ENCODE peak calls at places on chromosomes 11 and 22, in ten cellular contexts. A is fibroblast of lung; D is mammary epithelial cell; G is CD8-positive, alpha-beta memory T cell; W is cardiac fibroblast; R is AG09309; N is MG63; O is tibial artery; Q is uterus; V is MM.1S. B is an unnamed sample.

GRCh38 chr11:19602406-19602805 is 110.2 kb upstream of the NAV2 start:
- DNase-seq in A (no peak), D (no peak), G (no peak), W (no peak), R (no peak), N (no peak), O (no peak), Q (no peak), V (no peak), B (no peak)

GRCh38 chr11:61923166-61924015 is 6.0 kb upstream of the RAB3IL1 start:
- DNase-seq in A (peak), D (no peak), G (no peak), W (peak), R (no peak), N (peak), O (peak), Q (peak), V (peak), B (peak)

GRCh38 chr22:31346733-31347250 is 646 bp upstream of the PATZ1 start:
- DNase-seq in A (peak), D (peak), G (peak), W (peak), R (no peak), N (no peak), O (peak), Q (peak), V (no peak), B (no peak)

GRCh38 chr22:24459911-24460310 is 32.5 kb downstream of the ADORA2A start:
- DNase-seq in A (no peak), D (no peak), G (no peak), W (no peak), R (no peak), N (no peak), O (no peak), Q (no peak), V (no peak), B (no peak)

GRCh38 chr11:23280088-23280487 is 419.8 kb upstream of the CCDC179 start:
- DNase-seq in A (peak), D (no peak), G (no peak), W (no peak), R (no peak), N (no peak), O (no peak), Q (no peak), V (no peak), B (no peak)

GRCh38 chr11:61699737-61700160 is 19.6 kb downstream of the DAGLA start:
- DNase-seq in A (no peak), D (no peak), G (no peak), W (no peak), R (no peak), N (peak), O (no peak), Q (no peak), V (no peak), B (no peak)

GRCh38 chr11:70662691-70663098 is 264.4 kb downstream of the CTTN start:
- DNase-seq in A (no peak), D (no peak), G (no peak), W (no peak), R (no peak), N (no peak), O (no peak), Q (no peak), V (no peak), B (no peak)

GRCh38 chr11:8794677-8795103 is 112.1 kb downstream of the RPL27A start:
- DNase-seq in A (no peak), D (no peak), G (no peak), W (no peak), R (no peak), N (no peak), O (no peak), Q (no peak), V (no peak), B (no peak)

GRCh38 chr11:128335729-128336128 is 251.6 kb downstream of the ETS1 start:
- DNase-seq in A (no peak), D (no peak), G (no peak), W (no peak), R (no peak), N (no peak), O (no peak), Q (no peak), V (no peak), B (no peak)

GRCh38 chr11:68669301-68670090 is 14.8 kb upstream of the GAL start:
- DNase-seq in A (no peak), D (no peak), G (no peak), W (no peak), R (no peak), N (no peak), O (no peak), Q (no peak), V (peak), B (no peak)

DNA sequence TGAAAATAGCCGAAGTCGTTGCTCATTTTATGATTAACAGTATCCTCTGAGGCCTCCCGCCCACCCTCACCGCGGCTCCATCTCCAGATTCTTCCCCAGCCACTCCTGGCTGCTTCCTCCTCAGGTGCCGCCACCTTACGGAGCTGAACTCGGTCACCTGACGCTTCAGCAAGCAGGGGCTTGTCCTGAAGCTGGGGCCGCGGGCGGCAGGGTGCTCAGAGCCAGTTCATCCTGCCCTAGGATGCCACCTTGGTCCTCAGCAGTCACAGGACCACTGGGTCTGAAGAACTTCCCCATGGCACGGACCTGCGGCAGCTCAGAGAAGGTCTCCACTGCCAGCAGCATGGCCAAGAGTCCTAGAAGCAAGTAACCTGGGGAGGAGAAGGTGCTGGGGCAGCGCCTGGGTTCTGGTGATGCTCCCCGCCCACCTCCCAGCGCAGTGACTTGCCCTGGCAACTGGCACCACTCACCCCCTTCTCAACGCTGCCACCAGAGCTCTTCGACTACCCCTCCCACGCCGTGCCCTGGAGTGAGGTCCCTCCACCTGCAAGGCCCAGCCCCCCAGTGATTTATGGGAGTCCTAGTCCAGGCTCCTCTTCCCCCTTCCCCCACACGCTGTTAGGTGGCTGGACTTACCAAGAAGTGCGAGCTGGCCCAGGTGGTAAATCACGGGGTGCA is 2.6 kb downstream of the KCNK7 start:
- DNase-seq in A (no peak), D (peak), G (no peak), W (no peak), R (no peak), N (no peak), O (no peak), Q (no peak), V (no peak), B (no peak)
- H3K4me3 ChIP-seq in A (no peak), D (no peak), G (no peak), W (no peak), R (no peak), N (no peak), O (no peak), Q (no peak), V (no peak), B (no peak)

GRCh38 chr11:65390099-65390941 is 3.9 kb downstream of the FRMD8 start:
- DNase-seq in A (peak), D (peak), G (no peak), W (no peak), R (no peak), N (no peak), O (no peak), Q (no peak), V (no peak), B (no peak)

GRCh38 chr11:65389294-65389980 is 3.0 kb downstream of the FRMD8 start:
- DNase-seq in A (no peak), D (no peak), G (no peak), W (no peak), R (no peak), N (no peak), O (no peak), Q (no peak), V (no peak), B (no peak)

GRCh38 chr11:65391007-65391406 is 4.6 kb downstream of the FRMD8 start:
- DNase-seq in A (peak), D (no peak), G (no peak), W (peak), R (no peak), N (no peak), O (no peak), Q (no peak), V (no peak), B (no peak)

GRCh38 chr11:65386307-65387081 is at the start of gene FRMD8:
- DNase-seq in A (peak), D (peak), G (peak), W (peak), R (no peak), N (peak), O (peak), Q (peak), V (peak), B (no peak)

DNA sequence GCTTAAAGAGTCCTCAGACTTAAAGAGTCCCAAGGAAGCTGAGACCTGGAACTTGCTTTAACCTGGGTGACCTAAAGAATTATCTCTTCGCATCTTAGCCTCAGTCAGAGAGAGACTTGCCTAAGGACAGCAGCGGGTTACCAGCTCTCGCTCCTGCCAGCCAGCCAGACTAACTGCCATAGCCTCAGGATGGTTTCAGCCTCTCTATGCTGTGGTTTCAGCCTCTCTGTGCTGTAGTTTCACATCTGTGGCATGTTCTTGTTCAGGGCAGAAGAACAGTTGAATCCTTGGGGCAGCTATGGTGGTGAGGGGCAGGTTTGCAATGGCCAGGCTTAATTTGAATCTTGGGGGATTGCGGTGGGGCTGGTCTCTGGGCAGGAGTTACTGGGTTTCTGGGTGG is 2.3 kb downstream of the FRMD8 start:
- DNase-seq in A (no peak), D (peak), G (no peak), W (no peak), R (no peak), N (no peak), O (no peak), Q (no peak), V (peak), B (no peak)
- H3K4me3 ChIP-seq in A (peak), D (peak), G (no peak), W (peak), R (no peak), N (no peak), O (no peak), Q (no peak), V (peak), B (no peak)

GRCh38 chr11:35121326-35121865 is 17.6 kb upstream of the CD44 start:
- DNase-seq in A (no peak), D (no peak), G (no peak), W (no peak), R (no peak), N (no peak), O (no peak), Q (no peak), V (no peak), B (no peak)

GRCh38 chr11:35116762-35117588 is 22.0 kb upstream of the CD44 start:
- DNase-seq in A (no peak), D (no peak), G (no peak), W (peak), R (peak), N (peak), O (no peak), Q (peak), V (no peak), B (no peak)

GRCh38 chr11:35115688-35116030 is 23.3 kb upstream of the CD44 start:
- DNase-seq in A (peak), D (peak), G (no peak), W (peak), R (no peak), N (no peak), O (no peak), Q (no peak), V (no peak), B (no peak)

GRCh38 chr11:35116245-35116644 is 22.7 kb upstream of the CD44 start:
- DNase-seq in A (peak), D (peak), G (no peak), W (peak), R (no peak), N (peak), O (no peak), Q (no peak), V (no peak), B (no peak)

DNA sequence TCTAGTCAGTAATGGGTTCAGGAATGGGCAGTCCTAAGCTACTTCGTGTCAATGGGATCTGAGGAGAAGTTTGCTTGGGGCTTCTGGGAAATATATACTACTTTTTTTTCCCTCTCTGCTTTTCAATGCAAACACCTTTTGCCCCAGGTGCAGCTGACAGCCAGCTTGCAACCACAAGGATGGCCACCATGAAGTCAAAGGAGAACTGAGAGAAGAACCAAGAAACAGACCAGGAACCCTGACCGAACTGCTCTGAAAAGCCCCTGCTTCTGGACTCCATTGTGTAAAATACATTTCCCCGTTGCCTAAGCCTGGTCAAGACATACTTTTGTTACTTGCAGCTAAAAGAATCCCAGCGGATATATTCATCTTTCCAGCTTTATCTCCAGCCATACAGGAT is 20.1 kb upstream of the CD44 start:
- DNase-seq in A (no peak), D (no peak), G (no peak), W (no peak), R (no peak), N (no peak), O (no peak), Q (no peak), V (peak), B (no peak)
- H3K4me3 ChIP-seq in A (no peak), D (no peak), G (no peak), W (no peak), R (no peak), N (no peak), O (no peak), Q (no peak), V (no peak), B (no peak)

GRCh38 chr11:64643258-64643881 is 52.4 kb downstream of the SLC22A12 start:
- DNase-seq in A (no peak), D (no peak), G (no peak), W (no peak), R (no peak), N (no peak), O (no peak), Q (peak), V (no peak), B (no peak)
- H3K4me3 ChIP-seq in A (no peak), D (no peak), G (no peak), W (no peak), R (no peak), N (no peak), O (peak), Q (peak), V (no peak), B (no peak)

GRCh38 chr11:64891880-64892279 is 13.5 kb upstream of the EHD1 start:
- DNase-seq in A (no peak), D (no peak), G (no peak), W (no peak), R (no peak), N (no peak), O (no peak), Q (no peak), V (no peak), B (no peak)

GRCh38 chr11:64894070-64894811 is 15.8 kb upstream of the EHD1 start:
- DNase-seq in A (peak), D (peak), G (peak), W (peak), R (no peak), N (peak), O (peak), Q (peak), V (peak), B (no peak)

GRCh38 chr11:64892411-64892831 is 14.0 kb upstream of the EHD1 start:
- DNase-seq in A (no peak), D (no peak), G (no peak), W (no peak), R (no peak), N (no peak), O (no peak), Q (no peak), V (no peak), B (no peak)

GRCh38 chr11:64893194-64894069 is 15.0 kb upstream of the EHD1 start:
- DNase-seq in A (no peak), D (no peak), G (no peak), W (no peak), R (no peak), N (no peak), O (no peak), Q (no peak), V (no peak), B (no peak)

DNA sequence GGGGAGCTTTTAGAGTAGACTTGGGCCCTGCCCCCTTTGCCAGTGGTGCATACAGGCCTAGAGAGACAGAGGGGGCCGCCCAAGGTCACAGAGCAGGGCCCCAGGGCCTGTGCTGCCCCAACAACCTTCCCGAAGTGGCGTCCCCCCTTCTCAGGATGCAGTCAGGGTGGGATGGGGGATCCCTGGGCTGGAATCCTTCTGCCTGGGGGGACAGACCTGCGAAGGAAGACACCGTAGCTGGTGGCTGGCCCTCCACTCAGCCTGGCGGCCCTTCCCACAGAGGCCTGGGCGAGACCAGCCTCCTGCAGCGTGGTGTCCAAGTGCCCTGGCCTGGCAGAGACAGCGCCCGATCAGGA is 14.4 kb upstream of the EHD1 start:
- DNase-seq in A (no peak), D (no peak), G (no peak), W (no peak), R (no peak), N (no peak), O (no peak), Q (no peak), V (no peak), B (no peak)
- H3K4me3 ChIP-seq in A (no peak), D (no peak), G (no peak), W (no peak), R (no peak), N (no peak), O (no peak), Q (no peak), V (no peak), B (no peak)

B was measured in skeletal muscle cell.